ENCODE peak calls at places on chromosomes 4 and X, in four cellular contexts. W, L, B and V are unnamed samples.

GRCh38 chr4:41360214-41360910 is 103.6 kb downstream of the UCHL1 start:
- DNase-seq in W (no peak), L (no peak), B (peak), V (peak)

GRCh38 chr4:30924521-30924920 is 204.4 kb downstream of the PCDH7 start:
- DNase-seq in W (no peak), L (no peak), B (no peak), V (no peak)

GRCh38 chr4:110085131-110085530 is 113.3 kb downstream of the ELOVL6 start:
- DNase-seq in W (peak), L (peak), B (no peak), V (no peak)

GRCh38 chr4:185040523-185040922 is 22.2 kb downstream of the HELT start:
- DNase-seq in W (no peak), L (no peak), B (no peak), V (no peak)

GRCh38 chrX:39755152-39756032 is 342.4 kb downstream of the BCOR start:
- DNase-seq in W (no peak), L (peak), B (peak), V (peak)

GRCh38 chr4:128916832-128917231 is 107.3 kb downstream of the JADE1 start:
- DNase-seq in W (peak), L (no peak), B (no peak), V (no peak)

GRCh38 chrX:39096599-39096998 is 295.3 kb downstream of the MID1IP1 start:
- DNase-seq in W (no peak), L (no peak), B (no peak), V (no peak)

GRCh38 chr4:114598191-114599121 is at the start of gene UGT8:
- DNase-seq in W (peak), L (no peak), B (peak), V (peak)

GRCh38 chr4:72473434-72473900 is 95.6 kb downstream of the ADAMTS3 start:
- DNase-seq in W (no peak), L (peak), B (no peak), V (no peak)

GRCh38 chr4:40722576-40723161 is 27.1 kb upstream of the NSUN7 start:
- DNase-seq in W (no peak), L (no peak), B (no peak), V (no peak)

GRCh38 chrX:127578395-127578794 is 473.8 kb downstream of the ACTRT1 start:
- DNase-seq in W (no peak), L (no peak), B (no peak), V (no peak)

GRCh38 chr4:147848634-147849033 is 116.7 kb downstream of the ARHGAP10 start:
- DNase-seq in W (no peak), L (no peak), B (no peak), V (no peak)

GRCh38 chrX:133495464-133496391 is 80.4 kb upstream of the GPC4 start:
- DNase-seq in W (no peak), L (no peak), B (peak), V (peak)

GRCh38 chr4:57077550-57078311 is 32.5 kb downstream of the IGFBP7 start:
- DNase-seq in W (no peak), L (peak), B (no peak), V (no peak)

GRCh38 chr4:15690020-15690809 is 8.6 kb downstream of the FAM200B start:
- DNase-seq in W (no peak), L (peak), B (peak), V (peak)